ENCODE peak calls at places on chromosomes 3 and 15, in six cellular contexts. One of them, this sample, is unnamed. For H3K36me3, the result is how much of the 10 kb centered on the place peaks cover.

GRCh38 chr15:34621675-34622074 is 38.2 kb upstream of the GOLGA8B start:
- DNase-seq in cardiac muscle cell: no peak
- DNase-seq in thoracic aorta: no peak
- DNase-seq in neural progenitor cell: no peak
- DNase-seq in right lobe of liver: no peak
- DNase-seq in brain microvascular endothelial cell: no peak
- DNase-seq in this sample: no peak

GRCh38 chr3:111862415-111862814 is 3.4 kb downstream of the PHLDB2 start:
- DNase-seq in right lobe of liver: no peak
- DNase-seq in brain microvascular endothelial cell: no peak
- DNase-seq in cardiac muscle cell: no peak
- DNase-seq in thoracic aorta: no peak
- DNase-seq in neural progenitor cell: peak
- DNase-seq in this sample: no peak

GRCh38 chr3:4750306-4751056 is 228.8 kb upstream of the BHLHE40 start:
- DNase-seq in thoracic aorta: no peak
- DNase-seq in neural progenitor cell: peak
- DNase-seq in brain microvascular endothelial cell: peak
- DNase-seq in cardiac muscle cell: peak
- DNase-seq in right lobe of liver: no peak
- DNase-seq in this sample: no peak

GRCh38 chr3:46075816-46076215 is 48.5 kb upstream of the XCR1 start:
- DNase-seq in thoracic aorta: no peak
- DNase-seq in neural progenitor cell: no peak
- DNase-seq in brain microvascular endothelial cell: no peak
- DNase-seq in right lobe of liver: no peak
- DNase-seq in cardiac muscle cell: no peak
- DNase-seq in this sample: no peak

GRCh38 chr15:25933456-25934158 is 70.5 kb upstream of the ATP10A start:
- DNase-seq in right lobe of liver: no peak
- DNase-seq in thoracic aorta: peak
- DNase-seq in cardiac muscle cell: peak
- DNase-seq in brain microvascular endothelial cell: peak
- DNase-seq in neural progenitor cell: peak
- DNase-seq in this sample: peak

GRCh38 chr3:52313774-52314188 is 2.3 kb upstream of the DNAH1 start:
- DNase-seq in neural progenitor cell: no peak
- DNase-seq in brain microvascular endothelial cell: peak
- DNase-seq in right lobe of liver: no peak
- DNase-seq in cardiac muscle cell: no peak
- DNase-seq in thoracic aorta: no peak
- DNase-seq in this sample: no peak

GRCh38 chr3:39637807-39638206 is 170.3 kb downstream of the MOBP start:
- DNase-seq in thoracic aorta: no peak
- DNase-seq in right lobe of liver: no peak
- DNase-seq in cardiac muscle cell: no peak
- DNase-seq in neural progenitor cell: no peak
- DNase-seq in brain microvascular endothelial cell: peak
- DNase-seq in this sample: no peak

GRCh38 chr15:78938608-78939488 is 6.0 kb downstream of the CTSH start:
- DNase-seq in thoracic aorta: no peak
- DNase-seq in right lobe of liver: no peak
- DNase-seq in cardiac muscle cell: no peak
- DNase-seq in neural progenitor cell: no peak
- DNase-seq in brain microvascular endothelial cell: no peak
- DNase-seq in this sample: no peak

GRCh38 chr15:38745136-38745535 is 180.5 kb upstream of the RASGRP1 start:
- DNase-seq in brain microvascular endothelial cell: no peak
- DNase-seq in thoracic aorta: no peak
- DNase-seq in cardiac muscle cell: no peak
- DNase-seq in neural progenitor cell: no peak
- DNase-seq in right lobe of liver: no peak
- DNase-seq in this sample: no peak

GRCh38 chr3:129323651-129324294 is 45.1 kb downstream of the HMCES start:
- DNase-seq in brain microvascular endothelial cell: no peak
- DNase-seq in cardiac muscle cell: no peak
- DNase-seq in neural progenitor cell: no peak
- DNase-seq in right lobe of liver: peak
- DNase-seq in thoracic aorta: no peak
- DNase-seq in this sample: no peak

GRCh38 chr3:109132801-109133473 is 3.6 kb upstream of the C3orf85 start:
- DNase-seq in cardiac muscle cell: no peak
- DNase-seq in thoracic aorta: no peak
- DNase-seq in neural progenitor cell: no peak
- DNase-seq in right lobe of liver: no peak
- DNase-seq in brain microvascular endothelial cell: no peak
- DNase-seq in this sample: no peak

GRCh38 chr3:128501431-128501830 is 8.4 kb upstream of the GATA2 start:
- DNase-seq in brain microvascular endothelial cell: no peak
- DNase-seq in right lobe of liver: no peak
- DNase-seq in thoracic aorta: no peak
- DNase-seq in cardiac muscle cell: no peak
- DNase-seq in neural progenitor cell: no peak
- DNase-seq in this sample: no peak

GRCh38 chr3:74537857-74538256 is 76.6 kb downstream of the CNTN3 start:
- DNase-seq in brain microvascular endothelial cell: no peak
- DNase-seq in thoracic aorta: no peak
- DNase-seq in neural progenitor cell: no peak
- DNase-seq in cardiac muscle cell: no peak
- DNase-seq in right lobe of liver: no peak
- DNase-seq in this sample: no peak

GRCh38 chr3:13277860-13278531 is 142.1 kb downstream of the NUP210 start:
- DNase-seq in neural progenitor cell: no peak
- DNase-seq in cardiac muscle cell: no peak
- DNase-seq in right lobe of liver: no peak
- DNase-seq in thoracic aorta: no peak
- DNase-seq in brain microvascular endothelial cell: peak
- DNase-seq in this sample: peak

GRCh38 chr3:54994026-54994626 is 66.3 kb upstream of the LRTM1 start:
- DNase-seq in right lobe of liver: no peak
- DNase-seq in neural progenitor cell: no peak
- DNase-seq in thoracic aorta: no peak
- DNase-seq in cardiac muscle cell: peak
- DNase-seq in brain microvascular endothelial cell: no peak
- DNase-seq in this sample: no peak

GRCh38 chr3:134527037-134527436 is 41.2 kb downstream of the CEP63 start:
- DNase-seq in brain microvascular endothelial cell: no peak
- DNase-seq in cardiac muscle cell: no peak
- DNase-seq in thoracic aorta: no peak
- DNase-seq in right lobe of liver: peak
- DNase-seq in neural progenitor cell: peak
- DNase-seq in this sample: no peak

GRCh38 chr15:101269479-101270223 is 7.6 kb downstream of the SELENOS start:
- DNase-seq in brain microvascular endothelial cell: no peak
- DNase-seq in neural progenitor cell: peak
- DNase-seq in thoracic aorta: no peak
- DNase-seq in cardiac muscle cell: no peak
- DNase-seq in right lobe of liver: no peak
- DNase-seq in this sample: no peak

GRCh38 chr3:163328680-163329079 is 1749.6 kb downstream of the SI start:
- DNase-seq in cardiac muscle cell: no peak
- DNase-seq in brain microvascular endothelial cell: no peak
- DNase-seq in right lobe of liver: no peak
- DNase-seq in neural progenitor cell: peak
- DNase-seq in thoracic aorta: no peak
- DNase-seq in this sample: no peak

GRCh38 chr15:74541494-74542191 is 623 bp downstream of the ARID3B start:
- DNase-seq in neural progenitor cell: peak
- DNase-seq in cardiac muscle cell: peak
- DNase-seq in thoracic aorta: no peak
- DNase-seq in brain microvascular endothelial cell: peak
- DNase-seq in right lobe of liver: peak
- DNase-seq in this sample: peak

GRCh38 chr3:118244761-118245160 is 789.9 kb downstream of the IGSF11 start:
- DNase-seq in thoracic aorta: no peak
- DNase-seq in right lobe of liver: no peak
- DNase-seq in neural progenitor cell: no peak
- DNase-seq in cardiac muscle cell: no peak
- DNase-seq in brain microvascular endothelial cell: no peak
- DNase-seq in this sample: no peak

GRCh38 chr3:173709026-173709425 is 311.5 kb downstream of the NLGN1 start:
- DNase-seq in thoracic aorta: no peak
- DNase-seq in cardiac muscle cell: no peak
- DNase-seq in brain microvascular endothelial cell: peak
- DNase-seq in neural progenitor cell: no peak
- DNase-seq in right lobe of liver: no peak
- DNase-seq in this sample: no peak

GRCh38 chr3:174858353-174858752 is 781 bp upstream of the NAALADL2 start:
- DNase-seq in thoracic aorta: no peak
- DNase-seq in neural progenitor cell: no peak
- DNase-seq in cardiac muscle cell: no peak
- DNase-seq in right lobe of liver: no peak
- DNase-seq in brain microvascular endothelial cell: no peak
- DNase-seq in this sample: no peak

GRCh38 chr15:47806008-47806407 is 88.7 kb downstream of the SEMA6D start:
- DNase-seq in right lobe of liver: no peak
- DNase-seq in thoracic aorta: no peak
- DNase-seq in brain microvascular endothelial cell: no peak
- DNase-seq in neural progenitor cell: no peak
- DNase-seq in cardiac muscle cell: no peak
- DNase-seq in this sample: no peak

GRCh38 chr3:52277972-52278509 is 408 bp downstream of the WDR82 start:
- DNase-seq in neural progenitor cell: peak
- DNase-seq in right lobe of liver: no peak
- DNase-seq in cardiac muscle cell: peak
- DNase-seq in brain microvascular endothelial cell: peak
- DNase-seq in thoracic aorta: no peak
- DNase-seq in this sample: no peak

DNA sequence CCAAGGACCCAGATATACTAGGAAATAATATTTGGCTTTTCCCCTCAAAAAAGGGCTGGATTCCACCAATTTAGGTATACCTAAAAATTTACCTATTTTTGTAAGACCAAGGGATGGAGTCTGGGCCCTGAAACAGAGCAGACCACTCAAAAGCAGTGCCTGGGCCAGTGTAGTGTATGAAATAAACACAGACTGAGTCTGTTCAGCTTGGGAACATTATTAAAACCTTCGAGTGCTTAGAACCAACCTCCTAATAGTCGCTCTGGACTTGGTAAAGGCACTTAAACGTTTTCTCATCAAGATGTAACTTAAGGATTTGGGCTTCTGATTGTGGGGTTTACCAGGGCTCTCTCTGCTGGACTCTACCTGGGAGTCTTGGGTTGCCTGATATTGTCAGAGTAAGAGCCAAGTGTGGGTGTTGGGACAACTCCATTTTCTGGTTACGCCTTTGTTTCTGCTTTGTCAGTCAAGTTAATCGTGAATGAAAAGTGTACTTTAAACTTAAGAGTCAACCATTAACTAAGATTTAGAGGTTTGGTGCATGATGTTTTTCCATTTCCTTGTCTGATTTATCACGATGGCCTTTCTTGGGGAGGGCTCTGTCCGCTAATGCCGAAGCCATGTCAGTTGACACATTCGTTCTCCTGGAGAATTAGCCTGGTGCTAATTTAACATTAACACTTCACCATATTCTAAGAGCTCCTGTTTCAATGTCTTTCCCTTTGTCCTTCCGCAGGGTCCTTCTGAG is 221.0 kb upstream of the TPM1 start:
- DNase-seq in thoracic aorta: no peak
- DNase-seq in cardiac muscle cell: no peak
- DNase-seq in right lobe of liver: no peak
- DNase-seq in neural progenitor cell: no peak
- DNase-seq in brain microvascular endothelial cell: no peak
- DNase-seq in this sample: no peak
- H3K4me3 ChIP-seq in thoracic aorta: no peak
- H3K4me3 ChIP-seq in cardiac muscle cell: no peak
- H3K4me3 ChIP-seq in right lobe of liver: no peak
- H3K4me3 ChIP-seq in neural progenitor cell: no peak
- H3K4me3 ChIP-seq in brain microvascular endothelial cell: no peak
- H3K4me3 ChIP-seq in this sample: no peak

GRCh38 chr15:48975713-48976419 is 12.1 kb upstream of the SHC4 start:
- DNase-seq in neural progenitor cell: peak
- DNase-seq in brain microvascular endothelial cell: peak
- DNase-seq in right lobe of liver: peak
- DNase-seq in cardiac muscle cell: peak
- DNase-seq in thoracic aorta: no peak
- DNase-seq in this sample: peak
- TF ChIP-seq CTCF in neural progenitor cell: peak
- TF ChIP-seq CTCF in brain microvascular endothelial cell: peak
- TF ChIP-seq CTCF in right lobe of liver: peak
- TF ChIP-seq CTCF in cardiac muscle cell: peak
- TF ChIP-seq CTCF in thoracic aorta: peak
- TF ChIP-seq CTCF in this sample: peak

DNA sequence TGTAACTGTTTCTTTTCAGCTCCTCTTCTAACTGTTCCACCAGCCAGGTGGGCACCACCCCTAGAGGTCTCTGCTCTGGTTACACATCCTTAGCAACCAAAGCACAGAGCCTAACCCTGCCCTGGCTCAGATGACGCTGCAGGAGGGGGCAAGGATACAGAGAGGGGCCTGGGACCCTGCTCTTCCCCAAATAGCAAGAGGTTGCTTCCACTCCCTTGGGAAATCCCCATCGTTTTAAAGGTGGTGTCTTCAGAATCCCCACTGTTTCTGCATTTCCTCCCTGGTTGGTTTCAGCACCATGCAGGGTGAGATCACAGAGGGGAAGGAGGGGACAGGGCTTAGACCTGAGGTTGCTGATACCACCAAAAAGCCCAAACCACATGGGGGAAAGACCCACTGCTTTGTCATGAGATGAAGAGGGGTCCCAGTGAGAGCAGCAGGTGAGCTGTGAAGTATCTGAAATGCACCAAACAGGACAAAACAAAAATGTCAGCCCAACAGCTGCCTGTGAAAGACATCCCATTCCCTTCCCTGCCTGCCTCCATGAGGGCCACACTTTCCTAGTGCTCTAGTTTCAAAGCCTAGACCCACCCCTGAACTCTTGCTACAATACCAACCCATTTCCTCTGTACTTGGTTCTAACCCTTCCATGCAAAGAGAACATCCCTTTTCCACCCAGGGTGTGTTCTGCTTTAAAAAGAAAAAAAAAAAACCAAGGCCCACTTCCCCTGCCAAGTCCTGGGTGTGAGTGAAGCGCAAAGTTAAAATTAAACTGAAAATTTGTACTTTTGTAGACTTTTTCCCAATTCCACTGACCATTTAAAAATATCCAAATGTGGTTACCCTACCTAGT is 29.0 kb downstream of the ANP32A start:
- DNase-seq in brain microvascular endothelial cell: no peak
- DNase-seq in neural progenitor cell: no peak
- DNase-seq in cardiac muscle cell: no peak
- DNase-seq in thoracic aorta: no peak
- DNase-seq in right lobe of liver: no peak
- DNase-seq in this sample: no peak
- H3K36me3 ChIP-seq in brain microvascular endothelial cell: under half
- H3K36me3 ChIP-seq in neural progenitor cell: under half
- H3K36me3 ChIP-seq in cardiac muscle cell: under half
- H3K36me3 ChIP-seq in thoracic aorta: under half
- H3K36me3 ChIP-seq in right lobe of liver: under half
- H3K36me3 ChIP-seq in this sample: under half

GRCh38 chr3:151538706-151539403 is 78.0 kb upstream of the IGSF10 start:
- DNase-seq in right lobe of liver: no peak
- DNase-seq in cardiac muscle cell: peak
- DNase-seq in brain microvascular endothelial cell: peak
- DNase-seq in neural progenitor cell: peak
- DNase-seq in thoracic aorta: no peak
- DNase-seq in this sample: no peak
- H3K4me3 ChIP-seq in right lobe of liver: no peak
- H3K4me3 ChIP-seq in cardiac muscle cell: no peak
- H3K4me3 ChIP-seq in brain microvascular endothelial cell: no peak
- H3K4me3 ChIP-seq in neural progenitor cell: no peak
- H3K4me3 ChIP-seq in thoracic aorta: peak
- H3K4me3 ChIP-seq in this sample: no peak

This sample was measured in upper lobe of right lung.